ENCODE peak calls at places on chromosome X, in ten cellular contexts. R, Z, W, Q, I, E, C, D, Y and T are unnamed samples.

GRCh38 chrX:7262551-7262950 is 114.6 kb upstream of the PUDP start:
- DNase-seq in R (no peak), Z (no peak), W (no peak), Q (no peak), I (no peak), E (no peak), C (no peak), D (no peak), Y (no peak), T (no peak)

GRCh38 chrX:50180073-50180940 is 20.5 kb downstream of the AKAP4 start:
- DNase-seq in R (no peak), Z (no peak), W (no peak), Q (no peak), I (no peak), E (no peak), C (no peak), D (no peak), Y (no peak), T (no peak)

GRCh38 chrX:36983831-36984230 is 24.3 kb upstream of the FAM47C start:
- DNase-seq in R (no peak), Z (no peak), W (no peak), Q (no peak), I (no peak), E (no peak), C (no peak), D (no peak), Y (no peak), T (no peak)

GRCh38 chrX:27600686-27601085 is 10.5 kb downstream of the DCAF8L2 start:
- DNase-seq in R (no peak), Z (no peak), W (no peak), Q (no peak), I (no peak), E (no peak), C (no peak), D (no peak), Y (no peak), T (no peak)

GRCh38 chrX:95678679-95679078 is 1006.0 kb upstream of the DIAPH2 start:
- DNase-seq in R (no peak), Z (no peak), W (no peak), Q (no peak), I (no peak), E (no peak), C (no peak), D (no peak), Y (no peak), T (no peak)

GRCh38 chrX:103941201-103941975 is 21.0 kb upstream of the TMSB15B start:
- DNase-seq in R (no peak), Z (peak; percentile 36), W (no peak), Q (no peak), I (no peak), E (peak; percentile 42), C (no peak), D (no peak), Y (no peak), T (no peak)

GRCh38 chrX:2632533-2633504 is 58.3 kb upstream of the CD99 start:
- DNase-seq in R (no peak), Z (no peak), W (no peak), Q (no peak), I (no peak), E (no peak), C (no peak), D (no peak), Y (no peak), T (no peak)

GRCh38 chrX:11336201-11336600 is 43.0 kb downstream of the AMELX start:
- DNase-seq in R (no peak), Z (no peak), W (no peak), Q (no peak), I (no peak), E (no peak), C (no peak), D (no peak), Y (no peak), T (no peak)

GRCh38 chrX:11269006-11269405 is 24.2 kb upstream of the AMELX start:
- DNase-seq in R (no peak), Z (no peak), W (no peak), Q (no peak), I (no peak), E (no peak), C (no peak), D (no peak), Y (no peak), T (no peak)

GRCh38 chrX:106100442-106100841 is 61.9 kb upstream of the SERPINA7 start:
- DNase-seq in R (no peak), Z (no peak), W (no peak), Q (no peak), I (no peak), E (peak; percentile 1), C (no peak), D (no peak), Y (no peak), T (no peak)

GRCh38 chrX:51902651-51903050 is 9.2 kb downstream of the MAGED1 start:
- DNase-seq in R (no peak), Z (peak; percentile 2), W (no peak), Q (no peak), I (no peak), E (no peak), C (no peak), D (no peak), Y (no peak), T (no peak)

GRCh38 chrX:819684-820083 is 189.1 kb downstream of the SHOX start:
- DNase-seq in R (no peak), Z (no peak), W (no peak), Q (no peak), I (no peak), E (no peak), C (no peak), D (no peak), Y (no peak), T (no peak)

GRCh38 chrX:151985955-151986354 is 11.5 kb upstream of the GABRE start:
- DNase-seq in R (no peak), Z (peak; percentile 60), W (peak; percentile 64), Q (no peak), I (no peak), E (no peak), C (no peak), D (no peak), Y (no peak), T (no peak)

GRCh38 chrX:18664947-18665346 is 7.0 kb downstream of the RS1 start:
- DNase-seq in R (no peak), Z (no peak), W (no peak), Q (no peak), I (no peak), E (no peak), C (no peak), D (no peak), Y (no peak), T (no peak)

GRCh38 chrX:123184199-123184857 is at the start of gene GRIA3:
- DNase-seq in R (no peak), Z (peak; percentile 28), W (peak; percentile 53), Q (no peak), I (no peak), E (peak; percentile 43), C (no peak), D (no peak), Y (no peak), T (no peak)

GRCh38 chrX:118943102-118943501 is 31.3 kb upstream of the LONRF3 start:
- DNase-seq in R (no peak), Z (no peak), W (no peak), Q (no peak), I (no peak), E (no peak), C (no peak), D (no peak), Y (no peak), T (no peak)

GRCh38 chrX:102832661-102833060 is 104.4 kb upstream of the RAB40AL start:
- DNase-seq in R (no peak), Z (peak; percentile 56), W (no peak), Q (no peak), I (no peak), E (peak; percentile 44), C (no peak), D (no peak), Y (no peak), T (no peak)

GRCh38 chrX:55161581-55161980 is 58.6 kb upstream of the PAGE5 start:
- DNase-seq in R (no peak), Z (peak; percentile 3), W (no peak), Q (no peak), I (no peak), E (no peak), C (no peak), D (no peak), Y (no peak), T (no peak)

GRCh38 chrX:129655547-129656248 is 942 bp upstream of the APLN start:
- DNase-seq in R (peak; percentile 56), Z (no peak), W (no peak), Q (no peak), I (no peak), E (no peak), C (no peak), D (no peak), Y (no peak), T (no peak)

GRCh38 chrX:47193475-47194241 is at the start of gene UBA1:
- DNase-seq in R (peak; percentile 98), Z (peak; percentile 91), W (peak; percentile 94), Q (peak; percentile 88), I (peak; percentile 85), E (peak; percentile 94), C (peak; percentile 90), D (peak; percentile 92), Y (peak; percentile 90), T (peak; percentile 89)

GRCh38 chrX:155313766-155314165 is 20.6 kb downstream of the CLIC2 start:
- DNase-seq in R (no peak), Z (peak; percentile 9), W (no peak), Q (no peak), I (no peak), E (no peak), C (no peak), D (no peak), Y (no peak), T (no peak)

GRCh38 chrX:30822719-30823118 is 66.3 kb downstream of the TAB3 start:
- DNase-seq in R (no peak), Z (no peak), W (no peak), Q (no peak), I (no peak), E (no peak), C (no peak), D (no peak), Y (no peak), T (no peak)

GRCh38 chrX:145631461-145631951 is 186.1 kb upstream of the SLITRK2 start:
- DNase-seq in R (no peak), Z (no peak), W (no peak), Q (no peak), I (no peak), E (no peak), C (no peak), D (no peak), Y (no peak), T (no peak)

GRCh38 chrX:9923357-9923756 is 43.8 kb upstream of the CLDN34 start:
- DNase-seq in R (no peak), Z (no peak), W (no peak), Q (no peak), I (no peak), E (no peak), C (no peak), D (peak; percentile 5), Y (no peak), T (no peak)

GRCh38 chrX:21798677-21799219 is 40.7 kb upstream of the MBTPS2 start:
- DNase-seq in R (no peak), Z (no peak), W (no peak), Q (no peak), I (no peak), E (no peak), C (no peak), D (no peak), Y (no peak), T (no peak)

GRCh38 chrX:155695419-155695818 is 82.7 kb upstream of the TMLHE start:
- DNase-seq in R (no peak), Z (no peak), W (no peak), Q (no peak), I (no peak), E (no peak), C (no peak), D (no peak), Y (no peak), T (no peak)